ENCODE peak calls at places on chromosomes 1 and 21, in eight cellular contexts. F is iPS-NIHi11; E is right cardiac atrium; A is AML-193; S is activated T-cell treated with anti-CD3 and anti-CD28 coated beads for 1 hour; P is activated naive CD4-positive, alpha-beta T cell; R is hepatocyte; U is M059J. L is an unnamed sample.

GRCh38 chr1:229759037-229759435 is 133.0 kb downstream of the URB2 start:
- DNase-seq in U (peak; percentile 92), F (no peak), P (no peak), E (no peak), A (no peak), R (no peak), S (no peak), L (no peak)

GRCh38 chr1:68269637-68270430 is 37.5 kb upstream of the WLS start:
- DNase-seq in P (no peak), U (peak; percentile 78), F (peak; percentile 30), S (no peak), R (no peak), E (no peak), A (no peak), L (no peak)

GRCh38 chr1:1066403-1067283 is 7.5 kb downstream of the RNF223 start:
- DNase-seq in R (no peak), S (no peak), E (no peak), P (no peak), F (no peak), U (peak; percentile 48), A (no peak), L (no peak)

GRCh38 chr1:64133036-64133435 is 70.4 kb upstream of the UBE2U start:
- DNase-seq in U (peak; percentile 97), R (peak; percentile 19), E (no peak), P (no peak), F (no peak), S (no peak), A (no peak), L (no peak)

GRCh38 chr1:156844638-156845037 is 14.3 kb downstream of the INSRR start:
- DNase-seq in A (no peak), P (no peak), U (no peak), F (no peak), S (no peak), E (no peak), R (no peak), L (no peak)

GRCh38 chr1:45299981-45300668 is 26.6 kb upstream of the HPDL start:
- DNase-seq in A (peak; percentile 66), E (peak; percentile 63), F (peak; percentile 64), R (peak; percentile 82), S (no peak), U (peak; percentile 73), P (peak; percentile 7), L (peak; percentile 29)

GRCh38 chr1:108503062-108503740 is 53.1 kb downstream of the NBPF6 start:
- DNase-seq in A (no peak), R (no peak), F (peak; percentile 24), P (no peak), S (no peak), U (peak; percentile 96), E (no peak), L (no peak)

GRCh38 chr1:185444651-185445050 is 127.6 kb upstream of the IVNS1ABP start:
- DNase-seq in E (no peak), A (no peak), F (no peak), U (no peak), R (no peak), P (no peak), S (no peak), L (no peak)

GRCh38 chr1:197312163-197312562 is 44.1 kb downstream of the CRB1 start:
- DNase-seq in U (peak; percentile 83), R (no peak), F (no peak), E (no peak), S (no peak), P (no peak), A (no peak), L (no peak)

GRCh38 chr1:246703581-246703980 is 20.6 kb upstream of the SCCPDH start:
- DNase-seq in S (no peak), R (no peak), P (no peak), U (no peak), F (no peak), E (peak; percentile 63), A (peak; percentile 48), L (no peak)

GRCh38 chr1:49016030-49016991 is 239.6 kb upstream of the BEND5 start:
- DNase-seq in S (no peak), P (no peak), A (no peak), U (no peak), R (no peak), F (no peak), E (no peak), L (no peak)

GRCh38 chr1:230313453-230314141 is 112.5 kb downstream of the PGBD5 start:
- DNase-seq in R (no peak), E (no peak), S (no peak), P (no peak), A (no peak), F (no peak), U (no peak), L (no peak)

GRCh38 chr1:72140222-72140621 is 142.1 kb downstream of the NEGR1 start:
- DNase-seq in S (no peak), A (no peak), E (no peak), U (peak; percentile 27), P (no peak), F (no peak), R (no peak), L (no peak)

GRCh38 chr21:38486705-38487104 is 11.6 kb downstream of the ERG start:
- DNase-seq in A (no peak), F (no peak), R (no peak), U (no peak), P (no peak), E (no peak), S (no peak), L (no peak)

GRCh38 chr1:186014370-186015030 is 280.3 kb downstream of the HMCN1 start:
- DNase-seq in U (peak; percentile 40), E (no peak), S (no peak), R (no peak), F (no peak), A (no peak), P (no peak), L (no peak)

GRCh38 chr1:55062801-55063561 is 23.6 kb downstream of the PCSK9 start:
- DNase-seq in R (no peak), F (no peak), E (no peak), S (no peak), P (no peak), U (no peak), A (no peak), L (no peak)

GRCh38 chr21:31335957-31336738 is 7.9 kb downstream of the TIAM1 start:
- DNase-seq in U (peak; percentile 84), S (no peak), E (no peak), F (no peak), A (no peak), R (peak; percentile 27), P (no peak), L (no peak)

GRCh38 chr1:150233359-150234308 is 2.3 kb downstream of the ANP32E start:
- DNase-seq in U (no peak), E (peak; percentile 69), F (no peak), P (no peak), A (peak; percentile 74), S (no peak), R (peak; percentile 13), L (no peak)

GRCh38 chr1:22789356-22789994 is 78.8 kb downstream of the EPHB2 start:
- DNase-seq in R (no peak), A (no peak), E (no peak), F (peak; percentile 47), U (no peak), S (no peak), P (no peak), L (no peak)

GRCh38 chr1:168687796-168688195 is 41.2 kb downstream of the DPT start:
- DNase-seq in P (no peak), R (peak; percentile 36), E (no peak), S (no peak), A (no peak), F (no peak), U (no peak), L (no peak)

GRCh38 chr1:1371741-1372711 is 3.0 kb downstream of the AURKAIP1 start:
- DNase-seq in S (peak; percentile 73), P (peak; percentile 62), F (peak; percentile 92), R (peak; percentile 75), A (peak; percentile 42), U (peak; percentile 38), E (peak; percentile 89), L (peak; percentile 67)

GRCh38 chr1:22844621-22845020 is 128.0 kb downstream of the LACTBL1 start:
- DNase-seq in F (no peak), E (no peak), P (no peak), U (no peak), R (no peak), S (no peak), A (no peak), L (no peak)

GRCh38 chr1:244211559-244211944 is 160.5 kb downstream of the ZBTB18 start:
- DNase-seq in F (no peak), U (peak; percentile 60), E (peak; percentile 64), R (no peak), A (no peak), P (no peak), S (no peak), L (no peak)

GRCh38 chr21:43367296-43367695 is 59.6 kb downstream of the SIK1 start:
- DNase-seq in E (peak; percentile 49), A (no peak), R (no peak), F (no peak), P (no peak), S (no peak), U (no peak), L (no peak)

GRCh38 chr1:151837197-151837596 is 2.4 kb downstream of the C2CD4D start:
- DNase-seq in E (no peak), R (no peak), F (no peak), P (no peak), U (no peak), A (no peak), S (no peak), L (peak; percentile 28)

GRCh38 chr21:38669186-38669585 is 136.5 kb upstream of the ETS2 start:
- DNase-seq in F (peak; percentile 40), E (no peak), S (no peak), U (peak; percentile 50), P (no peak), R (peak; percentile 42), A (peak; percentile 26), L (no peak)

GRCh38 chr1:3680488-3681230 is 28.3 kb downstream of the TP73 start:
- DNase-seq in S (no peak), E (peak; percentile 44), P (no peak), R (no peak), A (no peak), F (no peak), U (no peak), L (no peak)

GRCh38 chr1:61042679-61043009 is 39.7 kb upstream of the NFIA start:
- DNase-seq in A (no peak), P (no peak), E (no peak), R (no peak), F (no peak), U (no peak), S (no peak), L (no peak)

GRCh38 chr1:181152892-181153633 is 64.6 kb downstream of the IER5 start:
- DNase-seq in U (no peak), P (no peak), R (peak; percentile 79), A (peak; percentile 87), S (no peak), F (no peak), E (peak; percentile 96), L (no peak)

GRCh38 chr1:43592974-43593683 is 56.8 kb upstream of the KDM4A start:
- DNase-seq in R (no peak), P (no peak), S (no peak), E (no peak), F (no peak), U (no peak), A (no peak), L (no peak)

L was measured in effector CD4-positive, alpha-beta T cell.